ENCODE peak calls at places on chromosomes 2 and 18, in five cellular contexts. C is right lobe of liver; I is dermis blood vessel endothelial cell; W is activated effector memory CD4-positive, alpha-beta T cell treated with Interleukin-2 at 50 U/mL for 16 hours; E is stimulated activated CD4-positive, alpha-beta T cell treated with anti-CD3 and anti-CD28 coated beads, Interleukin-1b, Interleukin-23, amount 100 ng/mL, for 1 hour. J is an unnamed sample.

GRCh38 chr2:201883559-201883958 is 77.2 kb downstream of the CDK15 start:
- DNase-seq in C (no peak), I (no peak), E (no peak), W (no peak), J (no peak)

GRCh38 chr2:47033102-47033880 is 117.7 kb upstream of the MCFD2 start:
- DNase-seq in W (no peak), C (no peak), E (no peak), I (peak; percentile 47), J (no peak)

GRCh38 chr18:11488175-11488574 is 121.2 kb upstream of the SLC35G4 start:
- DNase-seq in W (no peak), I (no peak), C (no peak), E (no peak), J (no peak)

GRCh38 chr2:56244911-56245530 is 61.2 kb downstream of the CCDC85A start:
- DNase-seq in C (no peak), I (no peak), W (no peak), E (no peak), J (no peak)

GRCh38 chr18:35511428-35511827 is 13.7 kb upstream of the INO80C start:
- DNase-seq in I (no peak), W (no peak), C (no peak), E (no peak), J (no peak)

GRCh38 chr2:27042159-27042661 is 9.3 kb upstream of the AGBL5 start:
- DNase-seq in I (peak; percentile 45), E (no peak), W (no peak), C (no peak), J (no peak)

GRCh38 chr18:60987963-60988362 is 345.3 kb upstream of the CDH20 start:
- DNase-seq in E (no peak), I (peak; percentile 69), W (no peak), C (no peak), J (no peak)

GRCh38 chr2:35803133-35803532 is 552.4 kb upstream of the CRIM1 start:
- DNase-seq in I (no peak), C (no peak), E (no peak), W (no peak), J (no peak)

GRCh38 chr2:130019402-130019801 is 39.9 kb downstream of the RAB6C start:
- DNase-seq in I (no peak), C (no peak), W (no peak), E (no peak), J (no peak)

GRCh38 chr18:32049393-32050161 is 31.0 kb downstream of the RNF125 start:
- DNase-seq in C (peak; percentile 64), I (peak; percentile 7), W (peak; percentile 37), E (no peak), J (peak; percentile 45)

GRCh38 chr2:169077674-169078240 is 8.4 kb downstream of the DHRS9 start:
- DNase-seq in I (no peak), W (no peak), C (no peak), E (no peak), J (no peak)

GRCh38 chr2:54672587-54673456 is 50.6 kb upstream of the EML6 start:
- DNase-seq in W (no peak), I (peak; percentile 45), C (no peak), E (no peak), J (no peak)

GRCh38 chr2:85902496-85902895 is 13.7 kb upstream of the ST3GAL5 start:
- DNase-seq in C (no peak), I (no peak), E (no peak), W (no peak), J (no peak)

GRCh38 chr2:24489942-24490673 is 946 bp upstream of the NCOA1 start:
- DNase-seq in C (no peak), I (peak; percentile 67), E (no peak), W (no peak), J (peak; percentile 23)

GRCh38 chr2:3257166-3257565 is 120.5 kb downstream of the EIPR1 start:
- DNase-seq in I (no peak), E (no peak), C (no peak), W (no peak), J (no peak)

GRCh38 chr2:80292474-80292873 is 12.1 kb downstream of the LRRTM1 start:
- DNase-seq in E (no peak), I (no peak), W (no peak), C (no peak), J (no peak)